ENCODE peak calls at places on chromosomes 13 and 19, in nine cellular contexts. C, U, J, E, V, B, X, L and S are unnamed samples.

GRCh38 chr19:19426799-19427198 is 21.3 kb downstream of the GATAD2A start:
- DNase-seq in L (no peak), X (no peak), J (no peak), V (no peak), C (no peak), B (no peak), U (no peak), E (no peak), S (no peak)

GRCh38 chr13:77751513-77752456 is 54.3 kb downstream of the SLAIN1 start:
- DNase-seq in E (no peak), X (peak), L (peak), V (no peak), B (no peak), J (peak), C (no peak), U (no peak), S (no peak)

GRCh38 chr13:48126944-48127814 is 32.3 kb upstream of the MED4 start:
- DNase-seq in L (peak), V (no peak), C (peak), E (peak), X (peak), U (peak), B (peak), J (peak), S (peak)

GRCh38 chr19:3784607-3785463 is 1.3 kb downstream of the MATK start:
- DNase-seq in J (no peak), E (no peak), U (no peak), B (no peak), L (no peak), V (no peak), C (no peak), X (no peak), S (no peak)

GRCh38 chr19:11242864-11243797 is 3.7 kb downstream of the ANGPTL8 start:
- DNase-seq in X (peak), L (peak), B (peak), J (peak), U (peak), C (peak), E (peak), V (peak), S (peak)

GRCh38 chr13:27510082-27510481 is 59.7 kb upstream of the MTIF3 start:
- DNase-seq in J (no peak), C (no peak), U (no peak), B (no peak), L (no peak), V (no peak), E (no peak), X (no peak), S (no peak)

GRCh38 chr19:2554856-2555255 is 78.9 kb downstream of the GADD45B start:
- DNase-seq in U (no peak), C (no peak), V (no peak), E (no peak), B (no peak), X (peak), L (peak), J (peak), S (no peak)

GRCh38 chr19:34366670-34367423 is 1.9 kb downstream of the GPI start:
- DNase-seq in L (peak), C (no peak), J (no peak), E (no peak), X (no peak), U (no peak), V (no peak), B (no peak), S (no peak)

GRCh38 chr19:41478875-41479756 is 36.2 kb downstream of the ERICH4 start:
- DNase-seq in U (no peak), C (no peak), V (no peak), X (no peak), J (no peak), B (no peak), L (no peak), E (no peak), S (no peak)

GRCh38 chr19:35224681-35225604 is 3.6 kb downstream of the FAM187B start:
- DNase-seq in V (no peak), C (no peak), J (no peak), E (no peak), L (no peak), X (no peak), B (no peak), U (no peak), S (peak)

GRCh38 chr19:33462112-33462726 is 59.4 kb downstream of the PEPD start:
- DNase-seq in X (no peak), L (no peak), U (no peak), C (no peak), V (no peak), E (no peak), J (no peak), B (no peak), S (no peak)

GRCh38 chr19:42255766-42256750 is 1.1 kb upstream of the ERF start:
- DNase-seq in J (peak), L (peak), X (no peak), E (no peak), C (no peak), V (peak), U (peak), B (peak), S (peak)

GRCh38 chr13:44434441-44435141 is 61.0 kb downstream of the SERP2 start:
- DNase-seq in C (no peak), L (no peak), U (peak), E (no peak), X (no peak), V (no peak), J (no peak), B (no peak), S (peak)

GRCh38 chr13:106522898-106523525 is 12.4 kb downstream of the EFNB2 start:
- DNase-seq in J (no peak), L (no peak), V (no peak), B (no peak), C (no peak), E (no peak), X (no peak), U (no peak), S (no peak)

GRCh38 chr19:51029718-51030117 is 3.3 kb upstream of the KLK11 start:
- DNase-seq in V (no peak), C (no peak), B (no peak), L (no peak), U (no peak), E (no peak), X (no peak), J (no peak), S (no peak)

GRCh38 chr13:31043891-31044657 is 111.6 kb downstream of the TEX26 start:
- DNase-seq in J (peak), B (peak), L (peak), C (peak), V (peak), U (peak), X (peak), E (peak), S (peak)

GRCh38 chr19:14081797-14082674 is 3.5 kb downstream of the C19orf67 start:
- DNase-seq in U (peak), X (no peak), V (peak), L (peak), C (no peak), J (peak), E (peak), B (peak), S (peak)

GRCh38 chr19:41877916-41878905 is 1.1 kb downstream of the CD79A start:
- DNase-seq in U (no peak), J (no peak), X (no peak), C (no peak), V (no peak), E (no peak), B (no peak), L (no peak), S (no peak)

GRCh38 chr19:33879818-33880575 is 83.3 kb downstream of the KCTD15 start:
- DNase-seq in J (no peak), X (no peak), E (no peak), L (no peak), B (peak), V (no peak), U (peak), C (no peak), S (no peak)

GRCh38 chr19:40702337-40703012 is 12.0 kb upstream of the NUMBL start:
- DNase-seq in L (no peak), V (no peak), J (peak), C (no peak), E (no peak), B (peak), U (no peak), X (no peak), S (no peak)

GRCh38 chr19:43639507-43640423 is at the start of gene CADM4:
- DNase-seq in U (peak), E (peak), B (no peak), V (peak), X (no peak), L (no peak), J (peak), C (no peak), S (no peak)

GRCh38 chr19:40721936-40722661 is 5.2 kb downstream of the ITPKC start:
- DNase-seq in B (no peak), E (no peak), L (peak), U (no peak), X (no peak), C (no peak), J (no peak), V (no peak), S (no peak)

GRCh38 chr13:40190656-40191100 is 475.8 kb downstream of the FOXO1 start:
- DNase-seq in E (peak), L (peak), C (no peak), V (no peak), U (no peak), X (no peak), J (peak), B (peak), S (peak)

GRCh38 chr13:43583331-43583730 is 203.4 kb downstream of the ENOX1 start:
- DNase-seq in E (no peak), U (no peak), V (no peak), B (no peak), J (no peak), X (no peak), L (no peak), C (no peak), S (no peak)

GRCh38 chr13:40336228-40337221 is 329.9 kb downstream of the FOXO1 start:
- DNase-seq in E (no peak), U (no peak), B (no peak), L (no peak), V (no peak), X (no peak), J (no peak), C (no peak), S (no peak)

GRCh38 chr13:65913173-65913572 is 1317.0 kb downstream of the PCDH9 start:
- DNase-seq in L (peak), B (no peak), J (no peak), C (no peak), U (no peak), V (no peak), X (peak), E (no peak), S (no peak)

GRCh38 chr13:48631441-48631840 is 22.3 kb upstream of the CYSLTR2 start:
- DNase-seq in E (no peak), B (no peak), X (no peak), J (no peak), L (no peak), C (no peak), U (no peak), V (no peak), S (no peak)

GRCh38 chr19:934865-935422 is 9.1 kb downstream of the ARID3A start:
- DNase-seq in V (peak), U (peak), J (peak), E (peak), C (peak), L (peak), X (no peak), B (peak), S (peak)

GRCh38 chr19:42496551-42497133 is 31.6 kb downstream of the CEACAM1 start:
- DNase-seq in L (no peak), J (no peak), V (no peak), C (no peak), X (no peak), U (no peak), B (no peak), E (no peak), S (no peak)

GRCh38 chr13:113105032-113105993 is at the start of gene F7:
- DNase-seq in X (no peak), B (no peak), V (no peak), U (no peak), E (no peak), C (no peak), L (peak), J (no peak), S (no peak)

GRCh38 chr19:8566855-8567254 is 10.4 kb downstream of the MYO1F start:
- DNase-seq in C (no peak), V (no peak), B (no peak), J (no peak), E (no peak), X (no peak), U (no peak), L (no peak), S (no peak)

GRCh38 chr19:47113446-47114348 is at the start of gene ZC3H4:
- DNase-seq in J (peak), L (peak), X (peak), B (peak), V (peak), U (peak), C (peak), E (peak), S (peak)

GRCh38 chr13:26919311-26919710 is 158.7 kb upstream of the GPR12 start:
- DNase-seq in U (no peak), E (no peak), J (no peak), L (no peak), C (no peak), B (no peak), V (no peak), X (no peak), S (no peak)

GRCh38 chr13:60838581-60838980 is 441.6 kb downstream of the TDRD3 start:
- DNase-seq in L (no peak), C (no peak), U (no peak), E (peak), X (no peak), B (no peak), J (no peak), V (no peak), S (no peak)

GRCh38 chr19:55000761-55001160 is 34.6 kb downstream of the NLRP2 start:
- DNase-seq in V (no peak), J (no peak), U (no peak), B (no peak), L (no peak), X (no peak), C (no peak), E (no peak), S (no peak)

DNA sequence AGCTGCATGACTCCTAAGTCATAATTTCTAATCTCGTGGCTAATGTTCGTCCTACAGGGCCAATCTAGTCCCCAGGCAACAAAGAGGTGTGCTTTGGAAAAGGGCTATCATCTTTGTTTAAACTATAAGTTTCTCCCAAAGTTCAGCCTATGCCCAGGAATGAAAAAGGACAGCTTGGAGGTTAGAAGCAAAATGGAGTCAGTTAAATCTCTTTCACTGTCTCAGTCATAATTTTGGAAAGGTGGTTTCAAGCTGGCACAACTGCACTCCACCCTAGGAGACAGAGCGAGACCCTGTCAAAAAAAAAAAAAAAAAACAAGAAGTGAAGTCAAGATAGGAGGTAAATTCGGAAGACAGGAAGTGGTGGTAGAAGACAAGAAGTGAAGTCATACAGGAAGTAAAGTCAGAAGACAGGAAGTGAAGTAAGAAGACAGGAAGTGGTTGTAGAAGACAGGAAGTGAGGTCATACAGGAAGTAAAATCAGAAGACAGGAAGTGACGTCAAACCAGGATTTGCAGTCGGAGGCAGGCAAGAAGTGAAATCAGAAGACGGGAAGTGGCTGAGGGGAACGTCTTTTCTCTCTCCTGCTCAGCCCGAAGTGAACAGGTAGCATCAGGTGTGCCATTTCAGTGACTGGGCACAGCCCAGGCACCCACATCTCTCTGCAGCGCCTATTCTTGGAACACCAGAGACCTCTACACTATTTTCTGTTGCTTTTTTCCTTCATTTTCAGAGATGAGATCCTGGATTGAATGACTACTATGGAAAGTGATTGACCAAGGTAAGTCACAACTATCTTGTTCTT is 32.2 kb downstream of the GP6 start:
- DNase-seq in E (no peak), L (no peak), X (peak), B (no peak), J (no peak), V (no peak), C (no peak), U (no peak), S (no peak)
- TF ChIP-seq POLR2A in E (peak), L (no peak), X (peak), B (no peak), J (no peak), V (no peak), C (no peak), U (no peak), S (no peak)

DNA sequence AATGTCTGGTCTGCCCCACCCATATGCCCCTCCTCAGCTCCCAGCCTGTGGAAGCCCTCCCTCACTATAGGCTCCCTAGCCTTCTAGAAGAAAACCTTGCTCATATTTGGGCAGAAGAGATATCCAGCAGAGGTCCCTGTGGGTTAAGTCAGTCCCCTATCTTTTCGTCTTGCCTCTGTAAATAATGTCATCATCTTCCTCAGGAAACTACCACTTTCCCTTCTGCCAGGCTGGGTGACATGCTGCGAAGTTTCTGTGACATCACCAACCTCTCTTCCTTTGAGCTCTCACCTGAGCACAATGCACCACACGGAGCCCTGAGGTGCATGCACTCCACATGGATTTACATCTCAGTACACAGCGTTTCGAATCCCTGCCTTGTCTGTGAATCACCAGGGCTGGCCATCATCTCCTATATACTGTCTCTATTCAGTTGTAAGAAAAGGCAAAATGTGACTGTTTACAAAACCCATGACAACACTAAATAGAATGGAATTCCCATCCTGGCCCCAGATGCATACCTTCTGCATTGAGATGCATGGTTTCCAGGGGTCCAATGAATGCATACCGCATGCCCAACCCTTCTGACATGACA is 112.8 kb downstream of the CRYL1 start:
- DNase-seq in C (no peak), J (no peak), U (no peak), E (no peak), V (no peak), L (peak), B (no peak), X (no peak), S (peak)
- TF ChIP-seq CTCF in C (no peak), J (no peak), U (no peak), E (no peak), V (no peak), L (peak), B (no peak), X (no peak), S (no peak)

DNA sequence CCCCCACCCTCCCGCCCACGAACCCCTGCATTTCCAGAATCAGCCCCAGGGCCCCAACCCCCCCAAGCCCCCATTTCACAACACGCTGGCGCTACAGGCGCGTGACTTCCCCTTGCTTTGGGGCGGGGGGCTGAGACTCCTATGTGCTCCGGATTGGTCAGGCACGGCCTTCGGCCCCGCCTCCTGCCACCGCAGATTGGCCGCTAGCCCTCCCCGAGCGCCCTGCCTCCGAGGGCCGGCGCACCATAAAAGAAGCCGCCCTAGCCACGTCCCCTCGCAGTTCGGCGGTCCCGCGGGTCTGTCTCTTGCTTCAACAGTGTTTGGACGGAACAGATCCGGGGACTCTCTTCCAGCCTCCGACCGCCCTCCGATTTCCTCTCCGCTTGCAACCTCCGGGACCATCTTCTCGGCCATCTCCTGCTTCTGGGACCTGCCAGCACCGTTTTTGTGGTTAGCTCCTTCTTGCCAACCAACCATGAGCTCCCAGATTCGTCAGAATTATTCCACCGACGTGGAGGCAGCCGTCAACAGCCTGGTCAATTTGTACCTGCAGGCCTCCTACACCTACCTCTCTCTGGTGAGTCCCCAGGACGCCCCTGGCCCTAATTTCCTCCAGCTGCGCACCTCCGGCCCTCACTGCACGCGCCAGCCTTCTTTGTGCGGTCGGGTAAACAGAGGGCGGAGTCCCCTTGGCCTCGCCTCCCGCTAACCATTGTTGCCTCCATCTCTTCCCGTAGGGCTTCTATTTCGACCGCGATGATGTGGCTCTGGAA is at the start of gene FTL:
- DNase-seq in U (peak), C (peak), E (peak), X (peak), V (peak), J (peak), B (peak), L (peak), S (peak)
- TF ChIP-seq POLR2A in U (peak), C (peak), E (peak), X (peak), V (peak), J (peak), B (peak), L (peak), S (peak)

DNA sequence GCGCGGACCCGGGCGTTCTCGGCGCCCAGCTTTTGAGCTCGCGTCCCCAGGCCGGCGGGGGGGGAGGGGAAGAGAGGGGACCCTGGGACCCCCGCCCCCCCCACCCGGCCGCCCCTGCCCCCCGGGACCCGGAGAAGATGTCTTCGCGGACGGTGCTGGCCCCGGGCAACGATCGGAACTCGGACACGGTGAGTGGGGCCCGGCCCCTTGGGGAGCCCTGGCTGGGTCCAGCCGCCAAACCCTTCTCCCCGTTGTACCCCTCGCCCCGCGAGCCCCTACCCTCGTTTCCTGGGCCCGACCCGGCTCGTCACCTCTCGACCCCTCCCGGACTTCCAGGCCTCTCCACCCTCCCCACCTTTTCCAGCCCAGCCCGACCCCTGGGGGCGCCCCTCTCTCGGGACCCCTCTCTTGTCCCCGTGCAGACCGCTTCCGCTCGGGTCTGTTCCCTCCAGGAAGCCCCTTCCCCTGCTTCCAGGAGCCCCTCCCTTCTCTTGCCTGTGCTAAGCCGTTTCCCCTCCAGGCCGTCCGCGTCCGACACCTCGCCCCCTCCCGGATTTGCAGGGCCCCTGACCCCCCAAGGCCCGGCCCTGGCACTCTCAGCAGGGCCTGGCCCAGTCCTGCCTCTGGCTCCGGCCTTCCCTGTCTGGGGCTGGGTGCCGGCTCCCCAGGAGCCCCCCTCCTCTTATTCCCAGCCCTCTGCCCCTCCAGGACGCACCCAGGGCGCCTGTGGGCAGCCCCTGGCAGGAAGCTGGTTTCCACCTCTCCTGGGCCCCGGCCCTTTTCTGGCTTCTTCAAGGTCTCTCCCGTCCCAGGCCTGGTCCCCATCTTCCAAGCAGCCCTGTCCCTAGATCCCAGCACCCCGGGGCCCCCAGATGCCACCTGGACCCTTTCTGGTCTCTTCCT is 632 bp downstream of the MARK4 start:
- DNase-seq in L (no peak), V (no peak), B (no peak), C (no peak), U (peak), X (no peak), J (no peak), E (no peak), S (no peak)
- TF ChIP-seq CTCF in L (no peak), V (no peak), B (no peak), C (no peak), U (no peak), X (no peak), J (no peak), E (no peak), S (no peak)

GRCh38 chr19:38850976-38851621 is 1.3 kb upstream of the HNRNPL start:
- DNase-seq in C (no peak), B (peak), X (no peak), U (peak), E (no peak), V (peak), J (peak), L (no peak), S (peak)
- TF ChIP-seq POLR2A in C (no peak), B (no peak), X (no peak), U (no peak), E (no peak), V (no peak), J (no peak), L (no peak), S (no peak)